ENCODE peak calls at places on chromosomes 13 and 19, in seven cellular contexts. L is A172; U is effector memory CD8-positive, alpha-beta T cell; G is stimulated activated CD8-positive, alpha-beta memory T cell treated with anti-CD3 and anti-CD28 coated beads, Interleukin-15, amount 100 ng/mL, for 24 hours; N is cardiac muscle cell; I is DMS 273 treated with DMSO at 0.1 percent for 48 hours; W is brain microvascular endothelial cell. V is an unnamed sample.

GRCh38 chr19:48708471-48708870 is 11.1 kb downstream of the MAMSTR start:
- DNase-seq in L (no peak), U (no peak), G (no peak), N (no peak), I (no peak), W (no peak), V (no peak)

GRCh38 chr13:100045355-100045754 is 43.5 kb upstream of the PCCA start:
- DNase-seq in L (no peak), U (no peak), G (no peak), N (no peak), I (no peak), W (no peak), V (no peak)

GRCh38 chr19:1854542-1855039 is 6.3 kb upstream of the REXO1 start:
- DNase-seq in L (no peak), U (no peak), G (no peak), N (no peak), I (peak; percentile 28), W (peak; percentile 41), V (no peak)

GRCh38 chr19:47032171-47032811 is 12.7 kb downstream of the NPAS1 start:
- DNase-seq in L (no peak), U (peak; percentile 59), G (peak; percentile 29), N (peak; percentile 25), I (no peak), W (no peak), V (no peak)

GRCh38 chr19:27974082-27974513 is 1238.9 kb downstream of the UQCRFS1 start:
- DNase-seq in L (peak; percentile 26), U (no peak), G (no peak), N (peak; percentile 51), I (no peak), W (peak; percentile 4), V (peak; percentile 29)

GRCh38 chr19:14147797-14148605 is 11.6 kb upstream of the ASF1B start:
- DNase-seq in L (peak; percentile 40), U (peak; percentile 39), G (no peak), N (peak; percentile 80), I (no peak), W (peak; percentile 46), V (peak; percentile 75)

GRCh38 chr13:57716295-57716694 is 84.8 kb downstream of the PCDH17 start:
- DNase-seq in L (no peak), U (no peak), G (no peak), N (no peak), I (no peak), W (no peak), V (no peak)

GRCh38 chr13:23790591-23791170 is 98.5 kb downstream of the MIPEP start:
- DNase-seq in L (peak; percentile 14), U (no peak), G (no peak), N (peak; percentile 92), I (peak; percentile 39), W (peak; percentile 92), V (peak; percentile 85)

GRCh38 chr13:78787189-78787588 is 128.2 kb upstream of the OBI1 start:
- DNase-seq in L (no peak), U (no peak), G (no peak), N (peak; percentile 13), I (no peak), W (no peak), V (peak; percentile 3)

GRCh38 chr19:18967358-18968146 is 26.5 kb upstream of the HOMER3 start:
- DNase-seq in L (no peak), U (no peak), G (no peak), N (peak; percentile 83), I (no peak), W (no peak), V (peak; percentile 85)

GRCh38 chr13:71118779-71119364 is 748.1 kb downstream of the DACH1 start:
- DNase-seq in L (no peak), U (no peak), G (no peak), N (no peak), I (no peak), W (no peak), V (no peak)

GRCh38 chr19:5943623-5944022 is 29.6 kb downstream of the CAPS start:
- DNase-seq in L (no peak), U (no peak), G (no peak), N (peak; percentile 73), I (no peak), W (peak; percentile 45), V (peak; percentile 71)

GRCh38 chr13:73599232-73600128 is 534.7 kb downstream of the KLF12 start:
- DNase-seq in L (no peak), U (no peak), G (no peak), N (peak; percentile 12), I (no peak), W (no peak), V (no peak)

GRCh38 chr19:6261883-6262282 is 17.9 kb downstream of the MLLT1 start:
- DNase-seq in L (no peak), U (no peak), G (no peak), N (no peak), I (no peak), W (no peak), V (no peak)

GRCh38 chr19:7874080-7874856 is at the start of gene PRR36:
- DNase-seq in L (peak; percentile 64), U (no peak), G (no peak), N (no peak), I (peak; percentile 22), W (no peak), V (no peak)

GRCh38 chr13:92197669-92198068 is 799.2 kb downstream of the GPC5 start:
- DNase-seq in L (peak; percentile 46), U (no peak), G (no peak), N (peak; percentile 49), I (no peak), W (peak; percentile 7), V (peak; percentile 23)

GRCh38 chr19:580274-580835 is 8.0 kb downstream of the BSG start:
- DNase-seq in L (no peak), U (no peak), G (no peak), N (no peak), I (no peak), W (no peak), V (no peak)

GRCh38 chr13:106182404-106182803 is 353.1 kb downstream of the EFNB2 start:
- DNase-seq in L (peak; percentile 96), U (no peak), G (no peak), N (peak; percentile 89), I (no peak), W (peak; percentile 83), V (peak; percentile 89)

GRCh38 chr13:60990032-60990733 is 425.5 kb downstream of the PCDH20 start:
- DNase-seq in L (no peak), U (no peak), G (no peak), N (no peak), I (no peak), W (no peak), V (no peak)

GRCh38 chr13:113357529-113357928 is 6.4 kb downstream of the GRTP1 start:
- DNase-seq in L (peak; percentile 53), U (no peak), G (no peak), N (peak; percentile 3), I (no peak), W (peak; percentile 71), V (peak; percentile 18)

GRCh38 chr13:98997738-98998641 is 20.1 kb upstream of the DOCK9 start:
- DNase-seq in L (peak; percentile 89), U (no peak), G (no peak), N (no peak), I (no peak), W (no peak), V (no peak)

GRCh38 chr13:77113496-77113895 is 86.5 kb upstream of the FBXL3 start:
- DNase-seq in L (peak; percentile 2), U (no peak), G (no peak), N (no peak), I (no peak), W (no peak), V (peak; percentile 4)

GRCh38 chr13:29937836-29938235 is 87.4 kb upstream of the UBL3 start:
- DNase-seq in L (no peak), U (no peak), G (no peak), N (no peak), I (peak; percentile 44), W (no peak), V (no peak)

GRCh38 chr13:62704795-62705329 is 1289.2 kb upstream of the PCDH20 start:
- DNase-seq in L (no peak), U (no peak), G (no peak), N (no peak), I (peak; percentile 66), W (no peak), V (no peak)

GRCh38 chr19:29287061-29287460 is 74.1 kb upstream of the UQCRFS1 start:
- DNase-seq in L (no peak), U (no peak), G (no peak), N (no peak), I (peak; percentile 9), W (no peak), V (no peak)

GRCh38 chr13:44107357-44108121 is 227.8 kb downstream of the LACC1 start:
- DNase-seq in L (no peak), U (no peak), G (no peak), N (no peak), I (no peak), W (no peak), V (no peak)

GRCh38 chr13:58165617-58166016 is 534.1 kb downstream of the PCDH17 start:
- DNase-seq in L (no peak), U (no peak), G (no peak), N (no peak), I (no peak), W (no peak), V (no peak)

GRCh38 chr13:85497652-85498051 is 301.6 kb downstream of the SLITRK6 start:
- DNase-seq in L (peak; percentile 83), U (no peak), G (no peak), N (peak; percentile 97), I (no peak), W (peak; percentile 99), V (peak; percentile 96)

GRCh38 chr13:35979378-35979911 is 151.7 kb downstream of the DCLK1 start:
- DNase-seq in L (peak; percentile 85), U (no peak), G (no peak), N (peak; percentile 97), I (no peak), W (peak; percentile 88), V (peak; percentile 94)

GRCh38 chr13:30121666-30122065 is 185.7 kb downstream of the KATNAL1 start:
- DNase-seq in L (no peak), U (no peak), G (no peak), N (no peak), I (no peak), W (no peak), V (no peak)